ENCODE peak calls at places on chromosomes 2 and 18, in nine cellular contexts. S, K, O, E, Z, B, X, M and P are unnamed samples.

GRCh38 chr18:79525556-79526467 is 130.1 kb downstream of the NFATC1 start:
- DNase-seq in O (peak), Z (no peak), K (no peak), X (no peak), S (no peak), E (peak), B (no peak), M (peak), P (no peak)

GRCh38 chr2:172836386-172837200 is 100.9 kb downstream of the RAPGEF4 start:
- DNase-seq in Z (no peak), O (peak), S (no peak), E (peak), X (peak), M (peak), K (no peak), B (peak), P (no peak)

GRCh38 chr2:172181840-172182239 is 79.1 kb upstream of the DLX2 start:
- DNase-seq in K (no peak), O (no peak), X (no peak), B (no peak), E (no peak), M (no peak), S (no peak), Z (no peak), P (no peak)

GRCh38 chr2:225894240-225894980 is 494.9 kb downstream of the NYAP2 start:
- DNase-seq in O (peak), M (peak), E (peak), B (peak), Z (no peak), S (no peak), X (peak), K (peak), P (no peak)

GRCh38 chr2:62457555-62457954 is 48.4 kb downstream of the TMEM17 start:
- DNase-seq in B (no peak), X (no peak), S (no peak), M (no peak), E (no peak), K (no peak), Z (no peak), O (no peak), P (no peak)

GRCh38 chr2:65416945-65417344 is 15.5 kb downstream of the SPRED2 start:
- DNase-seq in O (peak), S (peak), K (no peak), M (no peak), X (no peak), Z (no peak), E (no peak), B (no peak), P (no peak)

GRCh38 chr18:50687491-50687890 is 127.6 kb downstream of the MAPK4 start:
- DNase-seq in M (no peak), X (no peak), Z (no peak), S (no peak), B (no peak), O (no peak), E (no peak), K (no peak), P (no peak)

GRCh38 chr2:42962521-42962953 is 170.2 kb upstream of the HAAO start:
- DNase-seq in K (no peak), M (no peak), Z (no peak), E (peak), B (peak), S (no peak), O (no peak), X (no peak), P (peak)

GRCh38 chr2:210132239-210132638 is 39.0 kb downstream of the KANSL1L start:
- DNase-seq in S (peak), E (no peak), O (no peak), Z (no peak), M (no peak), K (no peak), B (no peak), X (no peak), P (no peak)

GRCh38 chr2:96397756-96398525 is 62.4 kb downstream of the NCAPH start:
- DNase-seq in K (no peak), M (no peak), E (no peak), B (no peak), O (no peak), Z (no peak), S (no peak), X (no peak), P (no peak)

GRCh38 chr2:103103678-103104077 is 341.8 kb downstream of the TMEM182 start:
- DNase-seq in X (no peak), E (no peak), B (no peak), K (no peak), M (no peak), O (no peak), S (no peak), Z (no peak), P (no peak)

GRCh38 chr2:198084136-198084535 is 279.7 kb downstream of the PLCL1 start:
- DNase-seq in M (no peak), O (no peak), X (no peak), K (no peak), B (no peak), Z (no peak), E (no peak), S (no peak), P (no peak)

GRCh38 chr18:37547196-37547595 is 18.4 kb downstream of the CELF4 start:
- DNase-seq in X (no peak), Z (no peak), K (no peak), E (no peak), M (no peak), B (no peak), O (no peak), S (no peak), P (no peak)

GRCh38 chr18:8742382-8743361 is 37.3 kb downstream of the MTCL1 start:
- DNase-seq in E (no peak), X (no peak), M (no peak), O (no peak), S (no peak), B (peak), Z (no peak), K (no peak), P (no peak)

GRCh38 chr2:24360963-24361330 is 611 bp upstream of the ITSN2 start:
- DNase-seq in M (no peak), B (no peak), O (no peak), E (no peak), Z (no peak), S (no peak), X (no peak), K (no peak), P (no peak)

GRCh38 chr2:7190587-7191320 is 273.5 kb downstream of the RNF144A start:
- DNase-seq in M (no peak), B (peak), K (no peak), E (peak), O (no peak), Z (no peak), X (peak), S (no peak), P (no peak)

GRCh38 chr2:240449764-240450531 is 14.5 kb downstream of the GPC1 start:
- DNase-seq in K (no peak), Z (no peak), B (peak), O (no peak), E (no peak), M (peak), S (no peak), X (no peak), P (no peak)

GRCh38 chr2:9057939-9058761 is 54.7 kb upstream of the MBOAT2 start:
- DNase-seq in X (peak), E (peak), S (no peak), O (no peak), K (peak), Z (no peak), M (peak), B (peak), P (no peak)

GRCh38 chr2:16246911-16247310 is 306.6 kb downstream of the MYCN start:
- DNase-seq in B (no peak), X (no peak), O (no peak), S (no peak), E (no peak), Z (no peak), M (no peak), K (no peak), P (peak)

GRCh38 chr2:76748581-76749296 is 773.4 kb downstream of the LRRTM4 start:
- DNase-seq in O (no peak), X (no peak), E (no peak), K (no peak), Z (no peak), B (no peak), S (no peak), M (no peak), P (no peak)

GRCh38 chr2:146457221-146457620 is 1387.6 kb upstream of the ACVR2A start:
- DNase-seq in B (no peak), E (peak), X (no peak), Z (no peak), O (peak), S (no peak), M (no peak), K (no peak), P (no peak)

GRCh38 chr2:48127612-48128191 is 221.4 kb upstream of the FBXO11 start:
- DNase-seq in E (no peak), X (no peak), M (peak), O (peak), Z (no peak), B (peak), K (no peak), S (no peak), P (no peak)

GRCh38 chr2:65227035-65227470 is 578 bp upstream of the ACTR2 start:
- DNase-seq in S (no peak), E (no peak), K (no peak), Z (no peak), O (peak), X (no peak), M (peak), B (peak), P (no peak)

GRCh38 chr2:24015562-24016375 is 5.9 kb downstream of the MFSD2B start:
- DNase-seq in M (peak), K (peak), Z (no peak), X (peak), O (peak), S (no peak), B (peak), E (peak), P (peak)

GRCh38 chr2:70132244-70133126 is 45.2 kb downstream of the PCBP1 start:
- DNase-seq in E (peak), Z (no peak), X (peak), S (peak), K (peak), O (peak), M (peak), B (peak), P (peak)

GRCh38 chr2:150133623-150134022 is 353.8 kb downstream of the RND3 start:
- DNase-seq in B (peak), K (peak), Z (no peak), O (peak), E (peak), M (peak), S (peak), X (peak), P (peak)

GRCh38 chr2:225122007-225122406 is 79.7 kb upstream of the DOCK10 start:
- DNase-seq in K (no peak), M (no peak), S (no peak), Z (no peak), O (no peak), E (no peak), B (no peak), X (no peak), P (no peak)

GRCh38 chr18:7666195-7666776 is 99.2 kb downstream of the PTPRM start:
- DNase-seq in M (no peak), X (no peak), E (no peak), Z (no peak), K (no peak), O (no peak), B (no peak), S (no peak), P (no peak)

GRCh38 chr2:190578158-190579057 is 43.9 kb upstream of the NEMP2 start:
- DNase-seq in B (peak), Z (no peak), M (peak), X (no peak), E (peak), O (peak), K (peak), S (no peak), P (no peak)

GRCh38 chr2:205743137-205743536 is 60.8 kb downstream of the NRP2 start:
- DNase-seq in X (no peak), K (no peak), B (no peak), S (no peak), M (no peak), Z (no peak), O (no peak), E (no peak), P (no peak)

GRCh38 chr2:98948956-98949739 is 13.1 kb upstream of the CRACDL start:
- DNase-seq in O (no peak), B (peak), X (no peak), E (no peak), K (no peak), M (peak), Z (no peak), S (no peak), P (no peak)

GRCh38 chr2:26184555-26185303 is 11.8 kb downstream of the GAREM2 start:
- DNase-seq in E (peak), B (peak), S (peak), Z (peak), O (no peak), K (peak), X (peak), M (peak), P (peak)

GRCh38 chr18:67117804-67118203 is 398.7 kb downstream of the DSEL start:
- DNase-seq in Z (no peak), O (no peak), S (no peak), M (no peak), E (no peak), B (peak), K (no peak), X (peak), P (no peak)

GRCh38 chr2:119485336-119486110 is 38.8 kb downstream of the SCTR start:
- DNase-seq in E (no peak), Z (peak), S (no peak), X (no peak), K (no peak), B (no peak), M (no peak), O (no peak), P (peak)

GRCh38 chr2:152098798-152099654 is at the start of gene CACNB4:
- DNase-seq in E (peak), K (peak), O (no peak), S (peak), M (no peak), B (peak), Z (no peak), X (peak), P (peak)

GRCh38 chr2:14941151-14941631 is 308.7 kb downstream of the LRATD1 start:
- DNase-seq in M (no peak), X (no peak), Z (no peak), K (peak), B (no peak), S (no peak), O (no peak), E (peak), P (no peak)

GRCh38 chr2:66576381-66577330 is 141.7 kb downstream of the MEIS1 start:
- DNase-seq in O (peak), Z (no peak), X (peak), B (peak), E (peak), K (peak), M (no peak), S (no peak), P (peak)

GRCh38 chr2:211144078-211144477 is 587.7 kb downstream of the CPS1 start:
- DNase-seq in O (peak), B (peak), E (peak), M (peak), K (peak), X (peak), S (no peak), Z (no peak), P (no peak)

DNA sequence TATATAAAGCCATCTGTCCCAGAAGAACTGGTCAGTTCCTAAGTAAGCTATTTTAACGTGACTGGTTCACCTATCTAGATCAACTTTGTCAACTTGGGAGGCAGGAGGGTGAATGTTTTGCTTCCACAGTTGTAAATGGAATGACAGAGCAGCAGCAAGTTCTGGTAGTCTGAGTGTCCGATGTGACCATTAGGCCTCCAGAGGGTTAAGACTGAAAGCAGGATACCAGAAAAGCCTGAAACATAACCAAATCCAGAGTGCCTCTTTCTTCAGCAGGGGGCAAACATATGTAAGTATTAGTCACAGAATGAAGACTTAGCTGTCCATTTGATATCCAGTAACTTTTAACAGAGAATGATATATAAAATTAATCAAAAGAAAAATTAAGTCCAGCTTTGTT is 9.2 kb downstream of the HOXD3 start:
- DNase-seq in S (no peak), X (no peak), Z (no peak), K (no peak), E (no peak), B (no peak), M (no peak), O (no peak), P (no peak)
- TF ChIP-seq CTCF in S (no peak), X (no peak), Z (no peak), K (no peak), E (no peak), B (no peak), M (no peak), O (no peak), P (no peak)

GRCh38 chr2:234558642-234559041 is 61.8 kb upstream of the ARL4C start:
- DNase-seq in S (no peak), B (no peak), X (no peak), E (no peak), Z (no peak), M (no peak), O (no peak), K (no peak), P (no peak)
- TF ChIP-seq CTCF in S (no peak), B (no peak), X (peak), E (no peak), Z (no peak), M (no peak), O (no peak), K (no peak), P (no peak)

GRCh38 chr2:35871672-35872071 is 483.9 kb upstream of the CRIM1 start:
- DNase-seq in O (peak), E (peak), Z (no peak), B (no peak), X (no peak), M (no peak), K (no peak), S (no peak), P (no peak)
- TF ChIP-seq CTCF in O (peak), E (peak), Z (no peak), B (no peak), X (no peak), M (no peak), K (no peak), S (no peak), P (no peak)

GRCh38 chr2:200239216-200239615 is 67.3 kb upstream of the SPATS2L start:
- DNase-seq in K (no peak), S (no peak), B (peak), M (no peak), X (peak), O (no peak), Z (no peak), E (peak), P (no peak)
- TF ChIP-seq CTCF in K (no peak), S (no peak), B (no peak), M (no peak), X (no peak), O (no peak), Z (no peak), E (no peak), P (no peak)

GRCh38 chr2:203097735-203098134 is 83.1 kb downstream of the NBEAL1 start:
- DNase-seq in B (peak), O (peak), S (no peak), K (no peak), M (peak), X (no peak), Z (no peak), E (no peak), P (no peak)
- TF ChIP-seq CTCF in B (peak), O (peak), S (no peak), K (peak), M (no peak), X (peak), Z (peak), E (peak), P (no peak)

GRCh38 chr2:233384017-233384416 is 29.7 kb downstream of the DGKD start:
- DNase-seq in E (no peak), X (no peak), Z (no peak), K (no peak), O (no peak), M (no peak), B (no peak), S (no peak), P (no peak)
- TF ChIP-seq CTCF in E (no peak), X (no peak), Z (no peak), K (no peak), O (no peak), M (no peak), B (peak), S (peak), P (no peak)